ENCODE peak calls at places on chromosomes 4 and X, in four cellular contexts. One of them, this sample, is unnamed.

GRCh38 chrX:21747523-21747922 is 10.4 kb downstream of the SMPX start:
- DNase-seq in transverse colon: no peak
- DNase-seq in SK-N-SH: no peak
- DNase-seq in GM12878: no peak
- DNase-seq in this sample: no peak

GRCh38 chr4:165096776-165097175 is 15.9 kb downstream of the TMEM192 start:
- DNase-seq in GM12878: no peak
- DNase-seq in SK-N-SH: peak; percentile 32
- DNase-seq in transverse colon: no peak
- DNase-seq in this sample: no peak

GRCh38 chrX:21708116-21708515 is 49.8 kb downstream of the SMPX start:
- DNase-seq in SK-N-SH: no peak
- DNase-seq in GM12878: no peak
- DNase-seq in transverse colon: no peak
- DNase-seq in this sample: no peak

GRCh38 chrX:46812445-46812844 is 24.4 kb upstream of the RP2 start:
- DNase-seq in GM12878: no peak
- DNase-seq in transverse colon: no peak
- DNase-seq in SK-N-SH: no peak
- DNase-seq in this sample: no peak

GRCh38 chr4:84738622-84739021 is 155.7 kb downstream of the CDS1 start:
- DNase-seq in transverse colon: no peak
- DNase-seq in GM12878: no peak
- DNase-seq in SK-N-SH: no peak
- DNase-seq in this sample: no peak

GRCh38 chr4:158428242-158428641 is 93.4 kb upstream of the RXFP1 start:
- DNase-seq in GM12878: no peak
- DNase-seq in SK-N-SH: no peak
- DNase-seq in transverse colon: no peak
- DNase-seq in this sample: no peak

GRCh38 chr4:118957683-118958082 is 69.0 kb downstream of the SYNPO2 start:
- DNase-seq in transverse colon: no peak
- DNase-seq in GM12878: no peak
- DNase-seq in SK-N-SH: no peak
- DNase-seq in this sample: no peak

GRCh38 chr4:6892190-6892908 is 17.3 kb upstream of the TBC1D14 start:
- DNase-seq in transverse colon: peak; percentile 61
- DNase-seq in SK-N-SH: no peak
- DNase-seq in GM12878: no peak
- DNase-seq in this sample: no peak

GRCh38 chr4:74503580-74503979 is 58.6 kb downstream of the AREG start:
- DNase-seq in GM12878: no peak
- DNase-seq in transverse colon: no peak
- DNase-seq in SK-N-SH: no peak
- DNase-seq in this sample: no peak

GRCh38 chr4:125440814-125441213 is 126.1 kb downstream of the FAT4 start:
- DNase-seq in GM12878: no peak
- DNase-seq in SK-N-SH: no peak
- DNase-seq in transverse colon: no peak
- DNase-seq in this sample: no peak

GRCh38 chrX:44203791-44204190 is 139.7 kb downstream of the EFHC2 start:
- DNase-seq in GM12878: no peak
- DNase-seq in SK-N-SH: no peak
- DNase-seq in transverse colon: no peak
- DNase-seq in this sample: no peak

GRCh38 chr4:42205551-42205950 is 53.1 kb upstream of the BEND4 start:
- DNase-seq in GM12878: no peak
- DNase-seq in transverse colon: no peak
- DNase-seq in SK-N-SH: no peak
- DNase-seq in this sample: no peak

GRCh38 chr4:122762520-122762919 is 30.0 kb downstream of the BBS12 start:
- DNase-seq in GM12878: no peak
- DNase-seq in SK-N-SH: no peak
- DNase-seq in transverse colon: no peak
- DNase-seq in this sample: no peak

GRCh38 chr4:133146574-133147198 is 2.4 kb upstream of the PCDH10 start:
- DNase-seq in GM12878: no peak
- DNase-seq in SK-N-SH: peak; percentile 52
- DNase-seq in transverse colon: no peak
- DNase-seq in this sample: peak; percentile 66

GRCh38 chrX:14032383-14032782 is 2.7 kb upstream of the GEMIN8 start:
- DNase-seq in transverse colon: peak; percentile 52
- DNase-seq in SK-N-SH: peak; percentile 55
- DNase-seq in GM12878: no peak
- DNase-seq in this sample: no peak

GRCh38 chrX:21802844-21803243 is 36.6 kb upstream of the MBTPS2 start:
- DNase-seq in transverse colon: no peak
- DNase-seq in SK-N-SH: no peak
- DNase-seq in GM12878: no peak
- DNase-seq in this sample: no peak

GRCh38 chrX:56947695-56948094 is 47.6 kb downstream of the SPIN3 start:
- DNase-seq in transverse colon: no peak
- DNase-seq in SK-N-SH: no peak
- DNase-seq in GM12878: no peak
- DNase-seq in this sample: no peak

GRCh38 chrX:85108165-85108564 is 104.5 kb downstream of the APOOL start:
- DNase-seq in SK-N-SH: no peak
- DNase-seq in transverse colon: no peak
- DNase-seq in GM12878: no peak
- DNase-seq in this sample: no peak

GRCh38 chrX:41733939-41734338 is 10.0 kb downstream of the GPR82 start:
- DNase-seq in GM12878: peak; percentile 90
- DNase-seq in transverse colon: no peak
- DNase-seq in SK-N-SH: no peak
- DNase-seq in this sample: no peak

GRCh38 chr4:151801547-151802516 is 41.0 kb upstream of the GATB start:
- DNase-seq in GM12878: no peak
- DNase-seq in SK-N-SH: peak; percentile 59
- DNase-seq in transverse colon: peak; percentile 31
- DNase-seq in this sample: no peak

GRCh38 chr4:128512767-128513322 is 225.2 kb upstream of the PGRMC2 start:
- DNase-seq in GM12878: no peak
- DNase-seq in SK-N-SH: no peak
- DNase-seq in transverse colon: no peak
- DNase-seq in this sample: no peak

GRCh38 chr4:182190306-182190705 is 52.9 kb upstream of the TENM3 start:
- DNase-seq in GM12878: no peak
- DNase-seq in SK-N-SH: no peak
- DNase-seq in transverse colon: no peak
- DNase-seq in this sample: no peak

GRCh38 chrX:15301924-15302323 is 13.5 kb downstream of the ASB11 start:
- DNase-seq in GM12878: no peak
- DNase-seq in SK-N-SH: no peak
- DNase-seq in transverse colon: peak; percentile 35
- DNase-seq in this sample: no peak

GRCh38 chr4:81724925-81725329 is 253.2 kb upstream of the RASGEF1B start:
- DNase-seq in transverse colon: peak; percentile 53
- DNase-seq in SK-N-SH: no peak
- DNase-seq in GM12878: peak; percentile 3
- DNase-seq in this sample: no peak

GRCh38 chr4:142449771-142450373 is 396.2 kb downstream of the INPP4B start:
- DNase-seq in SK-N-SH: no peak
- DNase-seq in GM12878: no peak
- DNase-seq in transverse colon: no peak
- DNase-seq in this sample: no peak
- TF ChIP-seq EP300 in SK-N-SH: no peak
- TF ChIP-seq EP300 in GM12878: no peak
- TF ChIP-seq EP300 in transverse colon: no peak
- TF ChIP-seq EP300 in this sample: no peak

GRCh38 chrX:151563449-151563848 is at the start of gene PASD1:
- DNase-seq in SK-N-SH: no peak
- DNase-seq in GM12878: no peak
- DNase-seq in transverse colon: no peak
- DNase-seq in this sample: no peak
- H3K27ac ChIP-seq in SK-N-SH: no peak within 1 kb of the TSS
- H3K27ac ChIP-seq in GM12878: no peak within 1 kb of the TSS
- H3K27ac ChIP-seq in transverse colon: no peak within 1 kb of the TSS
- H3K27ac ChIP-seq in this sample: no peak within 1 kb of the TSS

GRCh38 chrX:129980540-129981206 is 1.8 kb upstream of the BCORL1 start:
- DNase-seq in GM12878: no peak
- DNase-seq in transverse colon: peak; percentile 73
- DNase-seq in SK-N-SH: peak; percentile 82
- DNase-seq in this sample: no peak
- TF ChIP-seq POLR2AphosphoS5 in GM12878: no peak
- TF ChIP-seq POLR2AphosphoS5 in transverse colon: peak; percentile 56
- TF ChIP-seq POLR2AphosphoS5 in SK-N-SH: no peak
- TF ChIP-seq POLR2AphosphoS5 in this sample: no peak

GRCh38 chr4:168633474-168633873 is 136.6 kb downstream of the PALLD start:
- DNase-seq in transverse colon: no peak
- DNase-seq in GM12878: no peak
- DNase-seq in SK-N-SH: no peak
- DNase-seq in this sample: no peak
- TF ChIP-seq EP300 in transverse colon: no peak
- TF ChIP-seq EP300 in GM12878: no peak
- TF ChIP-seq EP300 in SK-N-SH: no peak
- TF ChIP-seq EP300 in this sample: no peak

GRCh38 chrX:49041683-49042529 is 1.3 kb downstream of the TFE3 start:
- DNase-seq in GM12878: no peak
- DNase-seq in transverse colon: no peak
- DNase-seq in SK-N-SH: peak; percentile 29
- DNase-seq in this sample: no peak

GRCh38 chrX:49040376-49040955 is 2.7 kb downstream of the TFE3 start:
- DNase-seq in SK-N-SH: no peak
- DNase-seq in GM12878: no peak
- DNase-seq in transverse colon: no peak
- DNase-seq in this sample: no peak

GRCh38 chrX:49043220-49043986 is at the start of gene TFE3:
- DNase-seq in GM12878: peak; percentile 95
- DNase-seq in SK-N-SH: peak; percentile 94
- DNase-seq in transverse colon: peak; percentile 98
- DNase-seq in this sample: peak; percentile 99

GRCh38 chrX:49043987-49044281 is 777 bp upstream of the TFE3 start:
- DNase-seq in transverse colon: no peak
- DNase-seq in GM12878: no peak
- DNase-seq in SK-N-SH: no peak
- DNase-seq in this sample: no peak

GRCh38 chrX:49042581-49043219 is 457 bp downstream of the TFE3 start:
- DNase-seq in transverse colon: no peak
- DNase-seq in GM12878: no peak
- DNase-seq in SK-N-SH: no peak
- DNase-seq in this sample: no peak
- H3K27ac ChIP-seq in transverse colon: peak overlapping the region; percentile 97
- H3K27ac ChIP-seq in GM12878: peak overlapping the region; percentile 89
- H3K27ac ChIP-seq in SK-N-SH: peak overlapping the region; percentile 83
- H3K27ac ChIP-seq in this sample: peak overlapping the region; percentile 97

DNA sequence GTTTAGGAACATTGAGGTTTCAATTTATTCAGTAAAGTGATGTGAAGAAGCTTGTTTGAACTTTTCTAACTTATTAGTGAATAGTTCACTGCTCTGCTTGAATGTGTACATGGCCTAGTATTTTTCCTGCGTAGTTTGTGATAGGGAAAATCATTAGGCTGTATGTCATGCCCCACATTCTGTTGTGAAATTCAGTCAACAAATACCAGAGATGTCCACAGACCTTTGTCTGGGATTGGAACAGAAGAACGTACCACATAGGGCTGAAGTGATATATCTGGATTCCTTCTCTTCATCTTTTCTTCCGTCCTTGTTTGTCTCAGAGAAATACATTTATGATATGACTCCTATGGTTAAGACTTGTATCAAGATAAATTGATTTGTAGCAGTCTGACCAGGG is 88.8 kb upstream of the PLS3 start:
- DNase-seq in SK-N-SH: no peak
- DNase-seq in transverse colon: no peak
- DNase-seq in GM12878: no peak
- DNase-seq in this sample: no peak
- TF ChIP-seq POLR2AphosphoS5 in SK-N-SH: no peak
- TF ChIP-seq POLR2AphosphoS5 in transverse colon: no peak
- TF ChIP-seq POLR2AphosphoS5 in GM12878: no peak
- TF ChIP-seq POLR2AphosphoS5 in this sample: no peak

DNA sequence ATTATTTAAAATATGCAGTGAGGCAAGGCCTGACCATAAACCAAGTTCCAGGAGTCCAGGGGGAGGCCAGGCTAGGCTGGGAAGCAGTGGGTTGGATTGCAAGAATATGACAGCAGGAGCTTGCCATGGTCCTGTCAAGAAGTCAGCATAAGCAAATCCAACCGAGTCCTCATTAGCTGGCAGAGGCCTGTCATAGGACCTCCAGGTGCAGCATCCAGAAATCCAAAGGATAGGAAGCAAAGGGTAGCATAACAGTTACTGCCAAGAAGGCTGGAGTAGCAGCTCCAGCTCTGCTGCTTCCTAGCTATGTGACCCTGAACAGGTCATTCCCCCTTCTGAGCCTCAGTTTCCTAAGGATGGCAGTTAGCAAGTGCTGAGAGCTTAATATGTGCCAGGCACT is 13.4 kb downstream of the PJA1 start:
- DNase-seq in GM12878: no peak
- DNase-seq in SK-N-SH: no peak
- DNase-seq in transverse colon: no peak
- DNase-seq in this sample: no peak
- TF ChIP-seq EP300 in GM12878: no peak
- TF ChIP-seq EP300 in SK-N-SH: no peak
- TF ChIP-seq EP300 in transverse colon: no peak
- TF ChIP-seq EP300 in this sample: no peak

GRCh38 chr4:39710098-39710896 is 12.4 kb downstream of the UBE2K start:
- DNase-seq in GM12878: no peak
- DNase-seq in SK-N-SH: no peak
- DNase-seq in transverse colon: no peak
- DNase-seq in this sample: no peak
- H3K27ac ChIP-seq in GM12878: peak overlapping the region; percentile 55
- H3K27ac ChIP-seq in SK-N-SH: no peak overlapping the region
- H3K27ac ChIP-seq in transverse colon: no peak overlapping the region
- H3K27ac ChIP-seq in this sample: no peak overlapping the region

GRCh38 chr4:114598191-114599121 is at the start of gene UGT8:
- DNase-seq in SK-N-SH: peak; percentile 77
- DNase-seq in GM12878: no peak
- DNase-seq in transverse colon: peak; percentile 90
- DNase-seq in this sample: no peak
- TF ChIP-seq POLR2AphosphoS5 in SK-N-SH: no peak
- TF ChIP-seq POLR2AphosphoS5 in GM12878: no peak
- TF ChIP-seq POLR2AphosphoS5 in transverse colon: peak; percentile 81
- TF ChIP-seq POLR2AphosphoS5 in this sample: no peak

This sample was measured in suprapubic skin.